ENCODE peak calls at places on chromosomes 2 and 18, in six cellular contexts. S is A549; C is Right ventricle myocardium inferior; H is CD4-positive, alpha-beta memory T cell; N is stimulated activated CD4-positive, alpha-beta T cell treated with anti-CD3 and anti-CD28 coated beads, TNF-alpha, amount 100 ng/mL, for 4 hours; P is EL. Z is an unnamed sample.

GRCh38 chr2:184923751-184924150 is 325.4 kb downstream of the ZNF804A start:
- DNase-seq in S (no peak), C (no peak), H (no peak), N (no peak), P (no peak), Z (no peak)

GRCh38 chr18:52869942-52870907 is 530.2 kb downstream of the DCC start:
- DNase-seq in S (peak), C (no peak), H (no peak), N (no peak), P (no peak), Z (no peak)

GRCh38 chr2:110874565-110875383 is 142.4 kb downstream of the ACOXL start:
- DNase-seq in S (no peak), C (peak), H (no peak), N (no peak), P (no peak), Z (no peak)

GRCh38 chr2:233832414-233832813 is 21.9 kb downstream of the HJURP start:
- DNase-seq in S (no peak), C (no peak), H (no peak), N (no peak), P (peak), Z (no peak)

GRCh38 chr2:62537814-62538213 is 31.8 kb upstream of the TMEM17 start:
- DNase-seq in S (no peak), C (no peak), H (no peak), N (no peak), P (no peak), Z (no peak)

GRCh38 chr18:63157293-63158011 is 162.1 kb downstream of the BCL2 start:
- DNase-seq in S (no peak), C (no peak), H (peak), N (no peak), P (no peak), Z (no peak)

GRCh38 chr2:173571021-173571821 is 216.5 kb downstream of the CDCA7 start:
- DNase-seq in S (peak), C (no peak), H (no peak), N (no peak), P (peak), Z (no peak)

GRCh38 chr2:132521321-132521720 is 104.7 kb downstream of the GPR39 start:
- DNase-seq in S (no peak), C (no peak), H (no peak), N (no peak), P (peak), Z (no peak)

GRCh38 chr2:101843048-101843447 is 145.5 kb downstream of the MAP4K4 start:
- DNase-seq in S (no peak), C (no peak), H (no peak), N (no peak), P (peak), Z (no peak)

GRCh38 chr18:49758263-49758610 is 55.1 kb downstream of the ACAA2 start:
- DNase-seq in S (no peak), C (no peak), H (no peak), N (no peak), P (no peak), Z (no peak)

GRCh38 chr18:77567202-77567601 is 317.6 kb downstream of the GALR1 start:
- DNase-seq in S (no peak), C (no peak), H (no peak), N (no peak), P (no peak), Z (no peak)

GRCh38 chr18:23422751-23423418 is 30.2 kb upstream of the RIOK3 start:
- DNase-seq in S (peak), C (peak), H (no peak), N (no peak), P (peak), Z (peak)

GRCh38 chr18:3447035-3447894 is 2.7 kb upstream of the TGIF1 start:
- DNase-seq in S (no peak), C (peak), H (no peak), N (no peak), P (peak), Z (no peak)

GRCh38 chr2:189191766-189192165 is 12.2 kb upstream of the COL5A2 start:
- DNase-seq in S (peak), C (no peak), H (no peak), N (no peak), P (no peak), Z (no peak)

GRCh38 chr2:159168707-159169106 is 117.8 kb downstream of the WDSUB1 start:
- DNase-seq in S (peak), C (no peak), H (no peak), N (no peak), P (no peak), Z (no peak)

GRCh38 chr2:42792583-42793313 is at the start of gene HAAO:
- DNase-seq in S (no peak), C (no peak), H (no peak), N (no peak), P (peak), Z (no peak)

GRCh38 chr2:191748050-191748449 is 70.1 kb downstream of the NABP1 start:
- DNase-seq in S (no peak), C (no peak), H (no peak), N (no peak), P (peak), Z (no peak)

GRCh38 chr2:10584843-10585475 is 104.8 kb downstream of the NOL10 start:
- DNase-seq in S (peak), C (no peak), H (no peak), N (no peak), P (peak), Z (no peak)